ENCODE peak calls at places on chromosomes 4 and X, in ten cellular contexts. I is sciatic nerve; N is Peyer's patch; T is stimulated activated CD4-positive, alpha-beta T cell treated with anti-CD3 and anti-CD28 coated beads, Interleukin-1b, Interleukin-23, amount 100 ng/mL, for 4 hours; R is right cardiac atrium; G is SW 1271; K is naive thymus-derived CD8-positive, alpha-beta T cell; E is body of pancreas; O is NCI-H1436; X is fibroblast of mammary gland. C is an unnamed sample.

GRCh38 chrX:154091678-154092077 is 5.8 kb downstream of the MECP2 start:
- DNase-seq in E (peak), N (no peak), O (no peak), I (no peak), K (no peak), T (no peak), R (no peak), X (no peak), G (no peak), C (no peak)

GRCh38 chrX:48450076-48450475 is 20.0 kb downstream of the SLC38A5 start:
- DNase-seq in O (no peak), X (no peak), E (no peak), T (no peak), K (no peak), R (no peak), N (no peak), I (no peak), G (no peak), C (no peak)

GRCh38 chr4:88054909-88055308 is 47.5 kb downstream of the PKD2 start:
- DNase-seq in I (no peak), R (no peak), O (no peak), E (peak), G (no peak), T (no peak), X (peak), N (no peak), K (no peak), C (peak)

GRCh38 chr4:21136231-21136630 is 436.0 kb downstream of the PACRGL start:
- DNase-seq in E (no peak), X (no peak), T (no peak), K (no peak), R (no peak), N (no peak), I (no peak), O (no peak), G (no peak), C (no peak)

GRCh38 chr4:52824603-52825310 is 37.4 kb upstream of the RASL11B start:
- DNase-seq in E (peak), R (peak), T (no peak), N (no peak), I (no peak), K (no peak), G (no peak), O (no peak), X (peak), C (peak)

GRCh38 chrX:52577464-52578173 is 60.8 kb upstream of the XAGE1B start:
- DNase-seq in I (no peak), E (no peak), N (no peak), G (no peak), X (no peak), O (no peak), K (no peak), R (no peak), T (no peak), C (no peak)

GRCh38 chr4:77818667-77819408 is at the start of gene CNOT6L:
- DNase-seq in N (peak), I (peak), E (peak), X (peak), R (peak), G (no peak), O (peak), T (peak), K (peak), C (peak)

GRCh38 chrX:41406211-41406610 is 40.9 kb upstream of the NYX start:
- DNase-seq in E (no peak), R (no peak), I (no peak), K (no peak), O (no peak), G (no peak), T (no peak), N (no peak), X (peak), C (no peak)

GRCh38 chrX:1274786-1275185 is 6.2 kb downstream of the CSF2RA start:
- DNase-seq in T (no peak), R (no peak), O (no peak), G (no peak), X (no peak), K (no peak), N (no peak), E (peak), I (no peak), C (no peak)

GRCh38 chrX:24332868-24333267 is 19.0 kb upstream of the SUPT20HL2 start:
- DNase-seq in N (no peak), X (no peak), T (no peak), E (no peak), K (no peak), I (no peak), O (no peak), R (no peak), G (no peak), C (no peak)

GRCh38 chr4:16894406-16894805 is 4.0 kb downstream of the LDB2 start:
- DNase-seq in R (no peak), N (no peak), G (no peak), I (no peak), X (peak), O (no peak), E (no peak), T (no peak), K (no peak), C (no peak)

GRCh38 chr4:126395661-126396060 is 1080.9 kb downstream of the FAT4 start:
- DNase-seq in X (peak), N (no peak), E (no peak), R (no peak), O (no peak), I (no peak), G (no peak), K (no peak), T (no peak), C (no peak)

GRCh38 chr4:162061214-162061613 is 102.6 kb downstream of the FSTL5 start:
- DNase-seq in I (no peak), T (no peak), K (no peak), R (no peak), E (no peak), G (peak), X (no peak), O (no peak), N (no peak), C (no peak)

GRCh38 chr4:62003695-62004094 is 803.6 kb downstream of the ADGRL3 start:
- DNase-seq in K (no peak), G (no peak), T (no peak), X (no peak), O (no peak), I (no peak), E (no peak), N (no peak), R (no peak), C (no peak)

GRCh38 chr4:186825069-186825468 is 101.4 kb upstream of the FAT1 start:
- DNase-seq in E (no peak), X (no peak), G (no peak), O (no peak), I (no peak), R (no peak), K (no peak), N (no peak), T (no peak), C (no peak)

GRCh38 chrX:149717803-149718202 is 5.9 kb downstream of the MAGEA11 start:
- DNase-seq in O (no peak), X (no peak), T (no peak), K (no peak), G (no peak), E (no peak), I (no peak), R (no peak), N (no peak), C (no peak)

GRCh38 chr4:1154523-1155182 is 17.7 kb downstream of the SPON2 start:
- DNase-seq in G (no peak), E (peak), I (no peak), O (no peak), N (no peak), R (peak), T (no peak), X (peak), K (no peak), C (no peak)

GRCh38 chr4:74230902-74231499 is 73.1 kb downstream of the MTHFD2L start:
- DNase-seq in E (peak), G (peak), X (peak), T (no peak), N (no peak), R (no peak), I (no peak), O (no peak), K (no peak), C (no peak)

GRCh38 chr4:69753666-69754065 is 6.8 kb downstream of the SULT1B1 start:
- DNase-seq in X (peak), G (no peak), N (no peak), K (no peak), T (no peak), R (no peak), E (no peak), O (no peak), I (no peak), C (no peak)

GRCh38 chr4:6984611-6985115 is 58.5 kb upstream of the TADA2B start:
- DNase-seq in K (no peak), I (no peak), X (no peak), T (no peak), G (no peak), E (no peak), O (no peak), R (peak), N (peak), C (no peak)

GRCh38 chrX:136577562-136577961 is 45.5 kb downstream of the VGLL1 start:
- DNase-seq in T (peak), X (peak), K (peak), I (peak), G (no peak), E (peak), N (peak), R (peak), O (peak), C (peak)

GRCh38 chr4:113547487-113548042 is 214.0 kb downstream of the CAMK2D start:
- DNase-seq in T (peak), K (peak), O (peak), G (peak), R (peak), N (peak), I (peak), X (peak), E (peak), C (peak)

C was measured in mucosa of gallbladder.